ENCODE peak calls at places on chromosomes 11 and 22, in six cellular contexts. V, I, T, G, F and U are unnamed samples.

GRCh38 chr11:73203790-73204189 is 14.3 kb upstream of the P2RY2 start:
- DNase-seq in F (no peak), G (peak; percentile 52), T (no peak), I (no peak), V (no peak), U (peak; percentile 71)

GRCh38 chr11:13376838-13377237 is 86.2 kb downstream of the BTBD10 start:
- DNase-seq in F (no peak), G (no peak), T (no peak), I (no peak), V (no peak), U (no peak)

GRCh38 chr11:121654506-121655480 is 202.0 kb upstream of the SORL1-AS1 start:
- DNase-seq in V (no peak), I (no peak), G (no peak), F (no peak), T (no peak), U (no peak)

GRCh38 chr11:118241191-118242098 is 10.7 kb downstream of the MPZL3 start:
- DNase-seq in T (no peak), I (peak; percentile 52), G (no peak), F (no peak), V (peak; percentile 59), U (no peak)

GRCh38 chr11:10522921-10523320 is 18.1 kb downstream of the RNF141 start:
- DNase-seq in F (no peak), I (no peak), T (no peak), V (no peak), G (no peak), U (no peak)

GRCh38 chr11:82315093-82315492 is 418.6 kb downstream of the FAM181B start:
- DNase-seq in T (peak; percentile 67), G (no peak), V (peak; percentile 41), F (peak; percentile 33), I (no peak), U (no peak)

GRCh38 chr22:21712751-21713427 is 22.7 kb downstream of the YPEL1 start:
- DNase-seq in G (peak; percentile 70), I (peak; percentile 63), V (peak; percentile 80), F (peak; percentile 79), T (peak; percentile 59), U (no peak)

GRCh38 chr11:58927393-58928081 is 11.8 kb upstream of the GLYATL1 start:
- DNase-seq in F (peak; percentile 67), G (peak; percentile 98), I (no peak), T (peak; percentile 99), V (peak; percentile 78), U (no peak)

GRCh38 chr11:30225642-30226041 is 5.2 kb upstream of the FSHB start:
- DNase-seq in T (no peak), G (no peak), F (no peak), V (no peak), I (no peak), U (no peak)

GRCh38 chr11:68049509-68050370 is 10.9 kb downstream of the TCIRG1 start:
- DNase-seq in T (peak; percentile 45), G (no peak), V (peak; percentile 68), F (peak; percentile 32), I (no peak), U (no peak)

GRCh38 chr11:98568011-98568410 is 452.7 kb upstream of the CNTN5 start:
- DNase-seq in G (no peak), V (no peak), I (no peak), T (no peak), F (no peak), U (no peak)

GRCh38 chr11:70495351-70496310 is 97.3 kb downstream of the CTTN start:
- DNase-seq in F (peak; percentile 6), G (no peak), T (no peak), I (peak; percentile 30), V (no peak), U (peak; percentile 65)

GRCh38 chr11:93059074-93059957 is 89.9 kb downstream of the MTNR1B start:
- DNase-seq in G (no peak), I (no peak), V (no peak), F (no peak), T (no peak), U (no peak)

GRCh38 chr22:40203568-40203967 is 25.8 kb downstream of the TNRC6B start:
- DNase-seq in T (no peak), V (no peak), G (no peak), I (no peak), F (no peak), U (no peak)

GRCh38 chr22:32423664-32424063 is 11.6 kb upstream of the RTCB start:
- DNase-seq in G (no peak), I (no peak), V (no peak), T (no peak), F (no peak), U (no peak)

GRCh38 chr11:118415739-118416068 is 14.3 kb downstream of the ATP5MG start:
- DNase-seq in V (peak; percentile 55), G (no peak), F (peak; percentile 91), T (peak; percentile 73), I (no peak), U (no peak)

GRCh38 chr11:123086315-123086714 is 24.4 kb upstream of the HSPA8 start:
- DNase-seq in V (no peak), F (no peak), T (no peak), G (no peak), I (no peak), U (no peak)

GRCh38 chr11:75561426-75562047 is 516 bp upstream of the SERPINH1 start:
- DNase-seq in V (no peak), G (no peak), T (peak; percentile 35), F (no peak), I (no peak), U (no peak)

GRCh38 chr11:60831143-60831500 is 10.8 kb upstream of the CCDC86 start:
- DNase-seq in G (peak; percentile 87), F (peak; percentile 71), I (peak; percentile 88), V (peak; percentile 89), T (peak; percentile 73), U (peak; percentile 90)

GRCh38 chr11:127412722-127413121 is 412.2 kb upstream of the KIRREL3 start:
- DNase-seq in V (no peak), I (no peak), F (no peak), G (no peak), T (no peak), U (peak; percentile 46)

DNA sequence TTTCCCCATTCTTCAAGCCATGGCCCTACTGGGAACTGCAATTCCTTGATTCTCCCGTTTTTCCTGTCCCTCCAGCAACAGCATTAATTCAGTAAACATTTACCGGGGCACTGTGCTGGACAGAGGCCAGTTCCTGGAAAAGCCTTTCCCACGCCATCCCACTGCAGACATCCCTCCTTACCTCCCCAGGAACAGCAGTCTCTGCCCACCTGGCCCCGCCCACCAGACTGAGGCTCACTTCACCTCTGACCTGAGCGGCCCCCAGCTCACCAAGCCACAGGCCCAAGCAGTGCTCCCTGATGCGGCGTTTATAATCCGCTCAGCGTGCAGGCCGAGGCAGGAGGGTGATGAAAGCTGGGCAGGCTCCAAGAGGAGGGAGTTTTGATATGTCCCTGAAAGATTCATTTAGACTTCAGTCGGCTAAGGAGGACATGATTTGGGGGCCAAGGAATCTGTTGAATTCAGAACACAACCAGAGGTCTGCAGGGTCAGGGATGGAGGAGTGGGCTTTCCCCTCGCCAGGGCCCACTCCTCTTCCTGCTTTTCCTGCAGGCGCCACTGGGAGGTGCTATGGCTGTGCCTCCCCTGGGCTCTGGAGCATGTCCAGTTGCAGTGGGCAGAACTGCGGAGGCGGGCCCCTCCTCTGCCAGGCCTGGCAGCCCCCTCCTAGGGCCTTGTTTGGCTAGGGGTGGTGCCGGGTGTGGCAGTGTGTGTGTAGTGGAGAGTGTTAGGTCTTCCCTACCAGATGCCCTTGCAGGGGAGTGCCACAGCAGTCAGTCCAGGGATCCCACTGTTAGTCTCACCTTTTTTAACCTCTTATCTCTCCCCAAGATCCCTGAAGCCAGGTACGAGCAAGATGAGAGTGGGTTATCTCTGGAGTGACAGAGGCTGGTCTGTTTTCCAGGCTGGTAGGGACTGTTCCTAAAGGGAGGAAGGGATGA is 1.4 kb upstream of the TAGLN start:
- DNase-seq in V (no peak), I (peak; percentile 47), F (peak; percentile 49), G (no peak), T (peak; percentile 87), U (peak; percentile 86)
- TF ChIP-seq CTCF in V (peak; percentile 13), I (peak; percentile 39), F (peak; percentile 63), G (peak; percentile 31), T (peak; percentile 88), U (peak; percentile 13)

DNA sequence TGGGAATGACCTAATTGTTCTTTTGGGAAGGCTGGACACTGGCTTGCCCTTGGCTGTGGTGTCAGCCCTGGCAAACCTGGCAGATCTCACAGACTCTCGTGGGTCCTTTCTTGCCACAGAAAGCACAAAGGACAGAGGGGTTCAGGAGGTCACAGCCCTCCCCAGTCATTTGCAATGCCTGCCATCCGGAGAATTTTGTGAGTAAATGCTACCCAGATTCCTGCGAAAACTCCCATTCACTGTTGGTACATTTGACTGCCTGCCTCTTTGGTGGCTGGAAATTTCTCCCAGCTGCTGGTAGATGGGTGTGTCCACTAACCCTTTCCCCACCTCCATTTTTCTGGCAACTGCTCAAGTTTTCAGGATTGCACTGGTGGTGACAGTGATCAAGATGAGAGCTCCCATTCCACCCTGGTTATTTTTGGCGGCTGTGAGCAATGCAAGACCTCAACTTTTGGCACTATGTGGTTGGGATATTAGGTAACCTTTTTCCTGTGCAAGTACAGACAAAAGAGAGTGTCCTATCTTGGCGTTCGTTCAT is 155.7 kb downstream of the NAV2 start:
- DNase-seq in G (peak; percentile 56), T (no peak), I (no peak), V (no peak), F (peak; percentile 16), U (no peak)
- H3K4me1 ChIP-seq in G (no peaks in the 10 kb centered on the region), T (peaks cover 25% of the 10 kb centered on the region), I (peaks cover 7% of the 10 kb centered on the region), V (peaks cover 18% of the 10 kb centered on the region), F (no peaks in the 10 kb centered on the region), U (no peaks in the 10 kb centered on the region)

DNA sequence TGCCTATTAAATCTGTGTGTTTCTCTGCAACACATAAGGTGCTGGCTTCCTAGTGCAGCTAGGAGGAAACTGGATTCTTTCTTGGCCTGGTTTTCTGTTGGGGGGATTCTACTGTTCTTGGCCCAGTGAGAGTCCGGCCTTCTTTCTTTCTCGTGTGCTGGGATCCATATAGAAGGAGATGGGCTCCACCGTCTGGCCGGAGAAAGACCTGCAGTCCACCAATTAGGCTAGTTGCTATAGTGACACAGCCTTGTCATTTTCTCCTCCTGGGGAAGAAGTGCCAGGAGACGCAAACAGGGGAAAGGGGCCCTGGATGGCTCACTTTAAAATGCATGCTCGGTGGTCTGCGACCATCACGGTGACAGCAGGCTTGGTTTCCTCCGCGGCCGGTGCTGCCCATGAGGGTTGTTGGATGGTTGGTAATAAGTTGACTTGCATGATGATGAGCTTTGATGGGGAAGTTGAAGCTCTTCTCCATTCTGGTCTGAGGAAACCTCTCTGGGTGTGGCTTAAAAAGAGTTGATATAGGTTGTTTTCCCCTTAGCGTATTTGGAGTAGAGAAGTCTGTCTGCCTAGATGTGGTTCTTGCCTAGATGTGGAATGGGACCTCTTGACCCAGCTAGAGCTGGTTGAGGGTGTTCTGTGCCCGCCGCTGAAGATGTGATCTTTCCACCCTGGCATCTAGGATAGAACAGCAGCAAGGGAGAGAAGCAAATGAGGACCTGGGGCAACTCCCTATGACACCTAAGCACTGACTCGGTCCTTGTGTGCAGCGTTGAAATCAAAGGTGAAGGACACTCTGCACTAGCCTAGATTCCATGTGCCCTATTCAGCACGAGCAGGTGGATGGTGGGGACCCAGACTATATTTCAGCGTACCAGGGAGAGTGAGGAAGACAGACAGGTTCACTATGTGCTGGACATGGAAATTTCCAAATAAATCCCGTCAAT is 1335.0 kb downstream of the BRD1 start:
- DNase-seq in I (peak; percentile 69), V (peak; percentile 73), F (peak; percentile 45), G (peak; percentile 59), T (peak; percentile 78), U (peak; percentile 80)
- TF ChIP-seq CTCF in I (peak; percentile 73), V (peak; percentile 67), F (peak; percentile 73), G (peak; percentile 66), T (peak; percentile 85), U (peak; percentile 66)

DNA sequence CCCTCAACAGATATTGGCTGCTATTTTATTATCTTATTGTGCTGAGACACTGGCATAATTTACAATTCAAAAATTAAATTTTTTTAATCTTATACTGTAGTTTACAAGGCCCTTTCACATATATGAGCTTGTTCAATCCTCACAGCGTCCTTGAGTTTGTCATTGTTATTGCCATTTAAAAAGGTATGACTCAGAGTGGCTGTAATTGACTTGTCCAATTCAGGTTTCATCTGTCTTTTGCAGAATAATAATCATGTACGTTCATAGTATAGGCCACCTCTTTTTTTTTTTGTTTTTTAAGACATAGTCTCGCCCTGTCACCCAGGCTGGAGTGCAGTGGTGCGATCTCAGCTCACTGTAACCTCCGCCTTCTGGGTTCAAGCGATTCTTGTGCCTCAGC is 11.5 kb downstream of the PTPRJ start:
- DNase-seq in G (no peak), F (no peak), I (no peak), V (no peak), T (no peak), U (no peak)
- H3K4me1 ChIP-seq in G (peaks cover 3% of the 10 kb centered on the region), F (no peaks in the 10 kb centered on the region), I (peaks cover 40% of the 10 kb centered on the region), V (peaks cover 29% of the 10 kb centered on the region), T (peaks cover 8% of the 10 kb centered on the region), U (peaks cover 38% of the 10 kb centered on the region)